ENCODE peak calls at places on chromosomes 6 and 20, in nine cellular contexts. One of them, this sample, is unnamed. For H3K4me1 and H3K9me3, the result is how much of the 10 kb centered on the place peaks cover.

GRCh38 chr20:62285151-62285550 is 17.6 kb upstream of the ADRM1 start:
- DNase-seq in ascending aorta: no peak
- DNase-seq in cardiac muscle cell: no peak
- DNase-seq in fibroblast of lung: no peak
- DNase-seq in mammary epithelial cell: no peak
- DNase-seq in psoas muscle: no peak
- DNase-seq in neural progenitor cell: no peak
- DNase-seq in small intestine: no peak
- DNase-seq in Peyer's patch: no peak
- DNase-seq in this sample: no peak

GRCh38 chr6:123681957-123682462 is 45.3 kb upstream of the TRDN start:
- DNase-seq in ascending aorta: no peak
- DNase-seq in cardiac muscle cell: no peak
- DNase-seq in fibroblast of lung: no peak
- DNase-seq in mammary epithelial cell: no peak
- DNase-seq in psoas muscle: no peak
- DNase-seq in neural progenitor cell: no peak
- DNase-seq in small intestine: peak
- DNase-seq in Peyer's patch: no peak
- DNase-seq in this sample: no peak

GRCh38 chr6:115796061-115796460 is 264.6 kb downstream of the FRK start:
- DNase-seq in ascending aorta: no peak
- DNase-seq in cardiac muscle cell: no peak
- DNase-seq in fibroblast of lung: no peak
- DNase-seq in mammary epithelial cell: peak
- DNase-seq in psoas muscle: no peak
- DNase-seq in neural progenitor cell: no peak
- DNase-seq in small intestine: no peak
- DNase-seq in Peyer's patch: no peak
- DNase-seq in this sample: no peak

GRCh38 chr6:125670586-125670985 is 78.8 kb upstream of the HEY2 start:
- DNase-seq in ascending aorta: no peak
- DNase-seq in cardiac muscle cell: peak
- DNase-seq in fibroblast of lung: no peak
- DNase-seq in mammary epithelial cell: no peak
- DNase-seq in psoas muscle: peak
- DNase-seq in neural progenitor cell: peak
- DNase-seq in small intestine: no peak
- DNase-seq in Peyer's patch: no peak
- DNase-seq in this sample: peak

GRCh38 chr6:20044883-20045282 is 167.4 kb downstream of the MBOAT1 start:
- DNase-seq in ascending aorta: no peak
- DNase-seq in cardiac muscle cell: no peak
- DNase-seq in fibroblast of lung: no peak
- DNase-seq in mammary epithelial cell: no peak
- DNase-seq in psoas muscle: no peak
- DNase-seq in neural progenitor cell: no peak
- DNase-seq in small intestine: no peak
- DNase-seq in Peyer's patch: no peak
- DNase-seq in this sample: no peak

GRCh38 chr6:52284131-52284459 is 447 bp downstream of the MCM3 start:
- DNase-seq in ascending aorta: peak
- DNase-seq in cardiac muscle cell: no peak
- DNase-seq in fibroblast of lung: no peak
- DNase-seq in mammary epithelial cell: no peak
- DNase-seq in psoas muscle: no peak
- DNase-seq in neural progenitor cell: peak
- DNase-seq in small intestine: no peak
- DNase-seq in Peyer's patch: no peak
- DNase-seq in this sample: peak

GRCh38 chr20:32965115-32965514 is 39.1 kb downstream of the SUN5 start:
- DNase-seq in ascending aorta: no peak
- DNase-seq in cardiac muscle cell: no peak
- DNase-seq in fibroblast of lung: no peak
- DNase-seq in mammary epithelial cell: no peak
- DNase-seq in psoas muscle: no peak
- DNase-seq in neural progenitor cell: no peak
- DNase-seq in small intestine: no peak
- DNase-seq in Peyer's patch: no peak
- DNase-seq in this sample: peak

GRCh38 chr6:53544050-53544499 is 826 bp downstream of the GCLC start:
- DNase-seq in ascending aorta: no peak
- DNase-seq in cardiac muscle cell: no peak
- DNase-seq in fibroblast of lung: no peak
- DNase-seq in mammary epithelial cell: peak
- DNase-seq in psoas muscle: no peak
- DNase-seq in neural progenitor cell: no peak
- DNase-seq in small intestine: peak
- DNase-seq in Peyer's patch: no peak
- DNase-seq in this sample: no peak

GRCh38 chr20:14518648-14519047 is 181.2 kb upstream of the FLRT3 start:
- DNase-seq in ascending aorta: no peak
- DNase-seq in cardiac muscle cell: no peak
- DNase-seq in fibroblast of lung: no peak
- DNase-seq in mammary epithelial cell: no peak
- DNase-seq in psoas muscle: no peak
- DNase-seq in neural progenitor cell: no peak
- DNase-seq in small intestine: no peak
- DNase-seq in Peyer's patch: no peak
- DNase-seq in this sample: no peak

GRCh38 chr20:44057698-44058675 is 129.0 kb downstream of the JPH2 start:
- DNase-seq in ascending aorta: no peak
- DNase-seq in cardiac muscle cell: peak
- DNase-seq in fibroblast of lung: peak
- DNase-seq in mammary epithelial cell: no peak
- DNase-seq in psoas muscle: no peak
- DNase-seq in neural progenitor cell: no peak
- DNase-seq in small intestine: no peak
- DNase-seq in Peyer's patch: no peak
- DNase-seq in this sample: peak

GRCh38 chr6:155782739-155783459 is 327.3 kb upstream of the NOX3 start:
- DNase-seq in ascending aorta: no peak
- DNase-seq in cardiac muscle cell: no peak
- DNase-seq in fibroblast of lung: peak
- DNase-seq in mammary epithelial cell: no peak
- DNase-seq in psoas muscle: no peak
- DNase-seq in neural progenitor cell: no peak
- DNase-seq in small intestine: no peak
- DNase-seq in Peyer's patch: no peak
- DNase-seq in this sample: no peak

GRCh38 chr6:108945686-108946158 is 97.5 kb downstream of the ARMC2 start:
- DNase-seq in ascending aorta: peak
- DNase-seq in cardiac muscle cell: peak
- DNase-seq in fibroblast of lung: peak
- DNase-seq in mammary epithelial cell: no peak
- DNase-seq in psoas muscle: peak
- DNase-seq in neural progenitor cell: no peak
- DNase-seq in small intestine: no peak
- DNase-seq in Peyer's patch: no peak
- DNase-seq in this sample: peak

GRCh38 chr6:132961122-132961521 is 146.8 kb downstream of the RPS12 start:
- DNase-seq in ascending aorta: no peak
- DNase-seq in cardiac muscle cell: peak
- DNase-seq in fibroblast of lung: peak
- DNase-seq in mammary epithelial cell: peak
- DNase-seq in psoas muscle: no peak
- DNase-seq in neural progenitor cell: no peak
- DNase-seq in small intestine: no peak
- DNase-seq in Peyer's patch: no peak
- DNase-seq in this sample: no peak

GRCh38 chr6:27867051-27867940 is 44.9 kb downstream of the OR2B2 start:
- DNase-seq in ascending aorta: peak
- DNase-seq in cardiac muscle cell: peak
- DNase-seq in fibroblast of lung: peak
- DNase-seq in mammary epithelial cell: peak
- DNase-seq in psoas muscle: peak
- DNase-seq in neural progenitor cell: peak
- DNase-seq in small intestine: peak
- DNase-seq in Peyer's patch: peak
- DNase-seq in this sample: peak

GRCh38 chr20:58650181-58650775 is 805 bp upstream of the STX16 start:
- DNase-seq in ascending aorta: no peak
- DNase-seq in cardiac muscle cell: peak
- DNase-seq in fibroblast of lung: no peak
- DNase-seq in mammary epithelial cell: no peak
- DNase-seq in psoas muscle: no peak
- DNase-seq in neural progenitor cell: peak
- DNase-seq in small intestine: peak
- DNase-seq in Peyer's patch: peak
- DNase-seq in this sample: peak

GRCh38 chr6:163776549-163777378 is 362.2 kb downstream of the QKI start:
- DNase-seq in ascending aorta: no peak
- DNase-seq in cardiac muscle cell: no peak
- DNase-seq in fibroblast of lung: no peak
- DNase-seq in mammary epithelial cell: no peak
- DNase-seq in psoas muscle: no peak
- DNase-seq in neural progenitor cell: no peak
- DNase-seq in small intestine: no peak
- DNase-seq in Peyer's patch: no peak
- DNase-seq in this sample: no peak

GRCh38 chr6:154447929-154448328 is 62.6 kb downstream of the CNKSR3 start:
- DNase-seq in ascending aorta: no peak
- DNase-seq in cardiac muscle cell: peak
- DNase-seq in fibroblast of lung: peak
- DNase-seq in mammary epithelial cell: no peak
- DNase-seq in psoas muscle: no peak
- DNase-seq in neural progenitor cell: no peak
- DNase-seq in small intestine: peak
- DNase-seq in Peyer's patch: no peak
- DNase-seq in this sample: no peak

GRCh38 chr20:17749979-17750721 is 50.4 kb downstream of the BANF2 start:
- DNase-seq in ascending aorta: peak
- DNase-seq in cardiac muscle cell: peak
- DNase-seq in fibroblast of lung: peak
- DNase-seq in mammary epithelial cell: no peak
- DNase-seq in psoas muscle: peak
- DNase-seq in neural progenitor cell: peak
- DNase-seq in small intestine: no peak
- DNase-seq in Peyer's patch: no peak
- DNase-seq in this sample: no peak

GRCh38 chr20:50526403-50526989 is 16.3 kb downstream of the PTPN1 start:
- DNase-seq in ascending aorta: no peak
- DNase-seq in cardiac muscle cell: no peak
- DNase-seq in fibroblast of lung: peak
- DNase-seq in mammary epithelial cell: no peak
- DNase-seq in psoas muscle: no peak
- DNase-seq in neural progenitor cell: no peak
- DNase-seq in small intestine: peak
- DNase-seq in Peyer's patch: no peak
- DNase-seq in this sample: no peak
- H3K4me1 ChIP-seq in ascending aorta: under half
- H3K4me1 ChIP-seq in cardiac muscle cell: under half
- H3K4me1 ChIP-seq in fibroblast of lung: under half
- H3K4me1 ChIP-seq in mammary epithelial cell: under half
- H3K4me1 ChIP-seq in psoas muscle: half or more
- H3K4me1 ChIP-seq in neural progenitor cell: under half
- H3K4me1 ChIP-seq in small intestine: under half
- H3K4me1 ChIP-seq in Peyer's patch: under half
- H3K4me1 ChIP-seq in this sample: under half

GRCh38 chr20:57323034-57323433 is 6.6 kb upstream of the SPO11 start:
- DNase-seq in ascending aorta: no peak
- DNase-seq in cardiac muscle cell: peak
- DNase-seq in fibroblast of lung: no peak
- DNase-seq in mammary epithelial cell: peak
- DNase-seq in psoas muscle: peak
- DNase-seq in neural progenitor cell: peak
- DNase-seq in small intestine: no peak
- DNase-seq in Peyer's patch: no peak
- DNase-seq in this sample: peak

GRCh38 chr20:57320358-57320757 is 9.2 kb upstream of the SPO11 start:
- DNase-seq in ascending aorta: no peak
- DNase-seq in cardiac muscle cell: no peak
- DNase-seq in fibroblast of lung: no peak
- DNase-seq in mammary epithelial cell: no peak
- DNase-seq in psoas muscle: no peak
- DNase-seq in neural progenitor cell: no peak
- DNase-seq in small intestine: no peak
- DNase-seq in Peyer's patch: no peak
- DNase-seq in this sample: no peak

GRCh38 chr20:57319584-57319983 is 10.0 kb upstream of the SPO11 start:
- DNase-seq in ascending aorta: no peak
- DNase-seq in cardiac muscle cell: no peak
- DNase-seq in fibroblast of lung: no peak
- DNase-seq in mammary epithelial cell: no peak
- DNase-seq in psoas muscle: no peak
- DNase-seq in neural progenitor cell: no peak
- DNase-seq in small intestine: no peak
- DNase-seq in Peyer's patch: no peak
- DNase-seq in this sample: no peak

GRCh38 chr20:57322476-57322875 is 7.1 kb upstream of the SPO11 start:
- DNase-seq in ascending aorta: no peak
- DNase-seq in cardiac muscle cell: no peak
- DNase-seq in fibroblast of lung: no peak
- DNase-seq in mammary epithelial cell: no peak
- DNase-seq in psoas muscle: no peak
- DNase-seq in neural progenitor cell: no peak
- DNase-seq in small intestine: no peak
- DNase-seq in Peyer's patch: no peak
- DNase-seq in this sample: peak

DNA sequence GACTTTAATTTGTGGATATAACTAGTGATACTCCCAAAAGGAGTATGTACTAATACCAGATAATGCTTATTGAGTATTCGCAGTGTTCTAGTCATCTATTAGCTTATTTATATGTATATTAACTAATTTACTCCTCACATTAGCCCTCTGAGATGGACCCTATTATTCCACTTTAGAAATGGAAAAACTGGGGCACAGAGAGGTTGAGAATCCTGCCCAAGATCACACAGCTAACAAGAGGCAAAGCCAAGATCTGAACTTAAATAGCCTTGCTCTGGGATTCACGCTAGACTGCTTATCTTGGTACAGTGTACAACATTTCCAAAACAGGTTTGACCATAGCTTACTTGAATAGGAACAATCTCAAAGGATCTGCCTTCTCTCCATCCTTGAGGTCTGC is 8.5 kb upstream of the SPO11 start:
- DNase-seq in ascending aorta: no peak
- DNase-seq in cardiac muscle cell: no peak
- DNase-seq in fibroblast of lung: no peak
- DNase-seq in mammary epithelial cell: no peak
- DNase-seq in psoas muscle: no peak
- DNase-seq in neural progenitor cell: no peak
- DNase-seq in small intestine: no peak
- DNase-seq in Peyer's patch: no peak
- DNase-seq in this sample: no peak
- H3K9me3 ChIP-seq in ascending aorta: under half
- H3K9me3 ChIP-seq in cardiac muscle cell: under half
- H3K9me3 ChIP-seq in fibroblast of lung: under half
- H3K9me3 ChIP-seq in mammary epithelial cell: under half
- H3K9me3 ChIP-seq in psoas muscle: under half
- H3K9me3 ChIP-seq in neural progenitor cell: under half
- H3K9me3 ChIP-seq in small intestine: under half
- H3K9me3 ChIP-seq in Peyer's patch: under half
- H3K9me3 ChIP-seq in this sample: under half

GRCh38 chr20:10523438-10523837 is 88.3 kb downstream of the SLX4IP start:
- DNase-seq in ascending aorta: no peak
- DNase-seq in cardiac muscle cell: no peak
- DNase-seq in fibroblast of lung: no peak
- DNase-seq in mammary epithelial cell: no peak
- DNase-seq in psoas muscle: no peak
- DNase-seq in neural progenitor cell: no peak
- DNase-seq in small intestine: no peak
- DNase-seq in Peyer's patch: no peak
- DNase-seq in this sample: no peak
- H3K4me1 ChIP-seq in ascending aorta: under half
- H3K4me1 ChIP-seq in cardiac muscle cell: under half
- H3K4me1 ChIP-seq in fibroblast of lung: under half
- H3K4me1 ChIP-seq in mammary epithelial cell: half or more
- H3K4me1 ChIP-seq in psoas muscle: under half
- H3K4me1 ChIP-seq in neural progenitor cell: under half
- H3K4me1 ChIP-seq in small intestine: under half
- H3K4me1 ChIP-seq in Peyer's patch: under half
- H3K4me1 ChIP-seq in this sample: under half

GRCh38 chr20:24936526-24937407 is 12.3 kb upstream of the CST7 start:
- DNase-seq in ascending aorta: no peak
- DNase-seq in cardiac muscle cell: no peak
- DNase-seq in fibroblast of lung: no peak
- DNase-seq in mammary epithelial cell: no peak
- DNase-seq in psoas muscle: no peak
- DNase-seq in neural progenitor cell: no peak
- DNase-seq in small intestine: no peak
- DNase-seq in Peyer's patch: no peak
- DNase-seq in this sample: peak
- H3K9me3 ChIP-seq in ascending aorta: under half
- H3K9me3 ChIP-seq in cardiac muscle cell: under half
- H3K9me3 ChIP-seq in fibroblast of lung: under half
- H3K9me3 ChIP-seq in mammary epithelial cell: under half
- H3K9me3 ChIP-seq in psoas muscle: under half
- H3K9me3 ChIP-seq in neural progenitor cell: under half
- H3K9me3 ChIP-seq in small intestine: under half
- H3K9me3 ChIP-seq in Peyer's patch: under half
- H3K9me3 ChIP-seq in this sample: under half

This sample was measured in endodermal cell.